ENCODE peak calls at places on chromosomes 2 and 18, in eight cellular contexts. V is A549, Z is upper lobe of right lung, F is pancreas, T is HCT116, U is thoracic aorta, I is astrocyte, N is spleen. B is an unnamed sample. For H3K4me1, the result is how much of the 10 kb centered on the place peaks cover.

GRCh38 chr2:100178085-100178788 is 35.8 kb upstream of the AFF3 start:
- DNase-seq in V (peak), Z (no peak), F (no peak), T (peak), U (no peak), I (peak), N (no peak), B (peak)

GRCh38 chr2:88098558-88098900 is 29.3 kb downstream of the FABP1 start:
- DNase-seq in V (no peak), Z (no peak), F (no peak), T (no peak), U (no peak), I (no peak), N (no peak), B (no peak)

GRCh38 chr2:144520718-144521487 is 984 bp upstream of the ZEB2 start:
- DNase-seq in V (no peak), Z (no peak), F (no peak), T (no peak), U (no peak), I (no peak), N (no peak), B (no peak)

GRCh38 chr2:26900831-26901321 is 52.9 kb downstream of the DPYSL5 start:
- DNase-seq in V (no peak), Z (no peak), F (no peak), T (no peak), U (no peak), I (no peak), N (no peak), B (no peak)

GRCh38 chr18:79553154-79553553 is 126.4 kb upstream of the CTDP1 start:
- DNase-seq in V (no peak), Z (peak), F (no peak), T (no peak), U (no peak), I (no peak), N (no peak), B (no peak)

GRCh38 chr2:74219846-74220486 is 21.6 kb downstream of the MTHFD2 start:
- DNase-seq in V (no peak), Z (no peak), F (no peak), T (no peak), U (no peak), I (no peak), N (no peak), B (no peak)

GRCh38 chr2:111643761-111644160 is 240.2 kb downstream of the ANAPC1 start:
- DNase-seq in V (no peak), Z (no peak), F (no peak), T (no peak), U (no peak), I (no peak), N (no peak), B (no peak)

GRCh38 chr2:237662671-237663093 is 35.3 kb downstream of the LRRFIP1 start:
- DNase-seq in V (no peak), Z (peak), F (peak), T (peak), U (peak), I (peak), N (peak), B (peak)

GRCh38 chr18:6370410-6370809 is 44.3 kb downstream of the L3MBTL4 start:
- DNase-seq in V (no peak), Z (no peak), F (no peak), T (no peak), U (no peak), I (no peak), N (no peak), B (no peak)

GRCh38 chr2:200345917-200346316 is 39.4 kb downstream of the SPATS2L start:
- DNase-seq in V (no peak), Z (no peak), F (no peak), T (no peak), U (no peak), I (no peak), N (no peak), B (no peak)

GRCh38 chr2:177306550-177306949 is 42.0 kb upstream of the NFE2L2 start:
- DNase-seq in V (no peak), Z (no peak), F (no peak), T (no peak), U (no peak), I (no peak), N (no peak), B (no peak)

GRCh38 chr2:36410681-36411080 is 55.1 kb downstream of the CRIM1 start:
- DNase-seq in V (no peak), Z (no peak), F (no peak), T (no peak), U (no peak), I (no peak), N (no peak), B (no peak)

GRCh38 chr2:25955036-25955435 is 27.3 kb downstream of the KIF3C start:
- DNase-seq in V (no peak), Z (no peak), F (no peak), T (no peak), U (no peak), I (no peak), N (no peak), B (no peak)

GRCh38 chr2:27407798-27408491 is 1.4 kb downstream of the PPM1G start:
- DNase-seq in V (peak), Z (no peak), F (no peak), T (peak), U (no peak), I (peak), N (no peak), B (no peak)

GRCh38 chr18:33755918-33756590 is 178.0 kb downstream of the ASXL3 start:
- DNase-seq in V (peak), Z (no peak), F (no peak), T (no peak), U (no peak), I (peak), N (no peak), B (peak)

GRCh38 chr18:21163647-21164625 is 52.3 kb upstream of the ROCK1 start:
- DNase-seq in V (no peak), Z (no peak), F (no peak), T (no peak), U (no peak), I (peak), N (no peak), B (peak)

GRCh38 chr18:2102022-2102421 is 469.3 kb downstream of the METTL4 start:
- DNase-seq in V (no peak), Z (no peak), F (no peak), T (no peak), U (no peak), I (no peak), N (no peak), B (no peak)

GRCh38 chr2:210955591-210955990 is 399.2 kb downstream of the CPS1 start:
- DNase-seq in V (no peak), Z (no peak), F (no peak), T (peak), U (no peak), I (peak), N (no peak), B (peak)

GRCh38 chr2:229849073-229849472 is 72.7 kb downstream of the TRIP12 start:
- DNase-seq in V (no peak), Z (no peak), F (no peak), T (no peak), U (no peak), I (no peak), N (no peak), B (no peak)

GRCh38 chr2:11775384-11775783 is 29.0 kb downstream of the LPIN1 start:
- DNase-seq in V (no peak), Z (no peak), F (no peak), T (no peak), U (no peak), I (peak), N (no peak), B (no peak)

GRCh38 chr2:144659731-144660275 is 139.9 kb upstream of the ZEB2 start:
- DNase-seq in V (no peak), Z (peak), F (no peak), T (peak), U (peak), I (peak), N (no peak), B (peak)

GRCh38 chr2:128638741-128639477 is 320.2 kb upstream of the HS6ST1 start:
- DNase-seq in V (no peak), Z (no peak), F (peak), T (no peak), U (no peak), I (no peak), N (peak), B (no peak)

GRCh38 chr2:149098722-149099121 is 60.2 kb downstream of the LYPD6B start:
- DNase-seq in V (no peak), Z (no peak), F (no peak), T (no peak), U (no peak), I (peak), N (no peak), B (no peak)

GRCh38 chr18:11902522-11903292 is 5.4 kb downstream of the MPPE1 start:
- DNase-seq in V (no peak), Z (no peak), F (no peak), T (no peak), U (no peak), I (peak), N (no peak), B (no peak)

GRCh38 chr2:241975593-241976284 is 106.2 kb downstream of the RTP5 start:
- DNase-seq in V (no peak), Z (no peak), F (no peak), T (no peak), U (no peak), I (no peak), N (peak), B (no peak)

GRCh38 chr18:77967791-77968190 is 718.1 kb downstream of the GALR1 start:
- DNase-seq in V (no peak), Z (no peak), F (no peak), T (no peak), U (no peak), I (no peak), N (no peak), B (no peak)

GRCh38 chr2:138391956-138392355 is 109.6 kb upstream of the SPOPL start:
- DNase-seq in V (no peak), Z (no peak), F (no peak), T (no peak), U (no peak), I (peak), N (no peak), B (peak)

GRCh38 chr2:128438586-128438985 is 119.9 kb upstream of the HS6ST1 start:
- DNase-seq in V (no peak), Z (peak), F (peak), T (no peak), U (no peak), I (no peak), N (no peak), B (no peak)

GRCh38 chr18:57434536-57435494 is at the start of gene ONECUT2:
- DNase-seq in V (peak), Z (peak), F (peak), T (peak), U (peak), I (peak), N (peak), B (peak)

GRCh38 chr18:6798896-6799295 is 69.4 kb downstream of the ARHGAP28 start:
- DNase-seq in V (no peak), Z (no peak), F (no peak), T (no peak), U (no peak), I (no peak), N (no peak), B (no peak)

GRCh38 chr2:220320326-220320725 is 692.9 kb downstream of the SLC4A3 start:
- DNase-seq in V (no peak), Z (no peak), F (no peak), T (no peak), U (no peak), I (no peak), N (no peak), B (no peak)

GRCh38 chr2:1644427-1644826 is 99.9 kb downstream of the PXDN start:
- DNase-seq in V (no peak), Z (no peak), F (no peak), T (no peak), U (no peak), I (no peak), N (no peak), B (no peak)

GRCh38 chr2:84417453-84417852 is 41.6 kb downstream of the SUCLG1 start:
- DNase-seq in V (no peak), Z (no peak), F (no peak), T (no peak), U (no peak), I (peak), N (no peak), B (peak)
- H3K27ac ChIP-seq in V (no peak), Z (no peak), F (no peak), T (no peak), U (no peak), I (no peak), N (no peak), B (no peak)

DNA sequence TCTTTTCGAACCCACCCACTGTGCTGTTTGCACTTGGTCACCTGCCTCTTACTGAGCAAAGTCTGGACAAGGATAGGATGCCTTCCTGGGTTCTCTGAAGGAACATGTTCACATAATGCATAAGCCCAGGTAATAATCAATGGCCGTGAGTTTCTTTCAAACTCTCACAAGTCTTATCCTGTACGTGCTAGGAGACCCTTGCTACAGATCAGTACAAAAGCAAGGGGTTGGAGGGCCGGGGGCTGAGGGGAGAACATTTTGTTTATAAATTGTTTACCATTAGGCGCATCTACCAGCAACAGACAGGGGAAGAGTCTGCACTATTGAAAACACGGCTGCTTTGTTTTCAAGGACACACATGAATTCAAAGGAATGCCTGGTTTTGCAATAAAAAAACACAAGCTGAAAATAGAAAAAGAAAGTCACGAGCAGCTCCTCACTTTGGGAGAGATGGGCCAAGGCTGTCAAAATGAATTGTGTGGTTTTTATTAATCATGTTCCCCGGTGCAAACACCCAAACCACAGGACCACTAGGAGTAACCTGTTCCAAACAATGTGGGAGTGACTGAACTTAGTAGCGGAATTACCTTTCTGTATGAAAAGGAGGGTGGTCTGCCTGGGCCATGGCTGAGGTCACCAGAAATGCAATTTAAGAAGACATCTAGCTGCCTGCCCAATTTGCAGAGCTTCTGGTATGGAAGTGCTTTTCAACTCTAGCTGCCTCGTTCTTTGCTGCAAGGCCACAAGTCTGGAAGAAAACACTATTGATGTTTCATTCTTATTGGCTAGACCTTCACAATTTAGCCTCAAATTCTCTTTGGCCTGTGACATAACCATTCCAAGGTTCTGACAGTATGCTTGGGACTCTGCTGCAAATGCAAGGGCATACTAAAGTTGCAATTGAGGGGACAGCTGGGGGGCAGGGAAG is 73.5 kb downstream of the CCBE1 start:
- DNase-seq in V (no peak), Z (no peak), F (no peak), T (no peak), U (no peak), I (peak), N (no peak), B (no peak)
- H3K4me1 ChIP-seq in V (under half), Z (under half), F (under half), T (under half), U (under half), I (under half), N (under half), B (under half)

GRCh38 chr2:194096402-194096801 is 1560.6 kb upstream of the SLC39A10 start:
- DNase-seq in V (no peak), Z (no peak), F (no peak), T (no peak), U (no peak), I (no peak), N (no peak), B (no peak)

GRCh38 chr2:194095359-194095758 is 1561.7 kb upstream of the SLC39A10 start:
- DNase-seq in V (no peak), Z (no peak), F (no peak), T (no peak), U (no peak), I (no peak), N (no peak), B (no peak)

GRCh38 chr2:194103941-194104655 is 1552.9 kb upstream of the SLC39A10 start:
- DNase-seq in V (no peak), Z (no peak), F (no peak), T (no peak), U (no peak), I (no peak), N (no peak), B (no peak)

GRCh38 chr2:194104687-194105086 is 1552.3 kb upstream of the SLC39A10 start:
- DNase-seq in V (no peak), Z (no peak), F (no peak), T (no peak), U (no peak), I (no peak), N (no peak), B (no peak)

DNA sequence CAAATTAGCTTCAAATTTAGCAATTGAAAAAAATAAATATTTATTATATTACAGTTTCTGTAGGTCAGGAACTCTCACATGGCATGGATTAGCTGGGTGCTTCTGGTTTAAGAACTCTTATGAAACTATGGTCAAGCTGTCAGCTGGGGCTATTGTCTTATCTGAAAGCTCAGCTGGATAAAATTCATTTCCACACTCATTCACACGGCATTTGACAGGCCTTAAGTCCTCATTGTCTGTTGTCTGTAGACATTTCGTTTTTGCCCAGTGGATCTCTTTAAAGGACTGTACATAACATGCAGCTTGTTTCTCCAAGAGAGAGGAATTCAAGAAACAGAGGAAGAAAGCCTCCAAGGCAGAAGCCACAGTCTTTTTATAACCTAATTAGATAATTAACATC is 1556.8 kb upstream of the SLC39A10 start:
- DNase-seq in V (no peak), Z (no peak), F (no peak), T (no peak), U (no peak), I (no peak), N (no peak), B (no peak)
- TF ChIP-seq CTCF in V (no peak), Z (no peak), F (no peak), T (no peak), U (no peak), I (no peak), N (no peak), B (no peak)

GRCh38 chr2:216698291-216698690 is 2.9 kb upstream of the IGFBP5 start:
- DNase-seq in V (no peak), Z (no peak), F (no peak), T (no peak), U (no peak), I (no peak), N (no peak), B (no peak)
- H3K27ac ChIP-seq in V (no peak), Z (no peak), F (no peak), T (no peak), U (peak), I (no peak), N (peak), B (no peak)

GRCh38 chr2:217935245-217935879 is 67.4 kb downstream of the TNS1 start:
- DNase-seq in V (no peak), Z (no peak), F (peak), T (no peak), U (no peak), I (peak), N (no peak), B (no peak)

GRCh38 chr2:217934321-217935131 is 68.3 kb downstream of the TNS1 start:
- DNase-seq in V (peak), Z (no peak), F (peak), T (no peak), U (no peak), I (peak), N (no peak), B (peak)

GRCh38 chr2:217936952-217937351 is 65.8 kb downstream of the TNS1 start:
- DNase-seq in V (no peak), Z (no peak), F (no peak), T (no peak), U (no peak), I (no peak), N (no peak), B (no peak)

GRCh38 chr2:217937446-217937845 is 65.3 kb downstream of the TNS1 start:
- DNase-seq in V (no peak), Z (peak), F (no peak), T (no peak), U (no peak), I (no peak), N (no peak), B (no peak)

DNA sequence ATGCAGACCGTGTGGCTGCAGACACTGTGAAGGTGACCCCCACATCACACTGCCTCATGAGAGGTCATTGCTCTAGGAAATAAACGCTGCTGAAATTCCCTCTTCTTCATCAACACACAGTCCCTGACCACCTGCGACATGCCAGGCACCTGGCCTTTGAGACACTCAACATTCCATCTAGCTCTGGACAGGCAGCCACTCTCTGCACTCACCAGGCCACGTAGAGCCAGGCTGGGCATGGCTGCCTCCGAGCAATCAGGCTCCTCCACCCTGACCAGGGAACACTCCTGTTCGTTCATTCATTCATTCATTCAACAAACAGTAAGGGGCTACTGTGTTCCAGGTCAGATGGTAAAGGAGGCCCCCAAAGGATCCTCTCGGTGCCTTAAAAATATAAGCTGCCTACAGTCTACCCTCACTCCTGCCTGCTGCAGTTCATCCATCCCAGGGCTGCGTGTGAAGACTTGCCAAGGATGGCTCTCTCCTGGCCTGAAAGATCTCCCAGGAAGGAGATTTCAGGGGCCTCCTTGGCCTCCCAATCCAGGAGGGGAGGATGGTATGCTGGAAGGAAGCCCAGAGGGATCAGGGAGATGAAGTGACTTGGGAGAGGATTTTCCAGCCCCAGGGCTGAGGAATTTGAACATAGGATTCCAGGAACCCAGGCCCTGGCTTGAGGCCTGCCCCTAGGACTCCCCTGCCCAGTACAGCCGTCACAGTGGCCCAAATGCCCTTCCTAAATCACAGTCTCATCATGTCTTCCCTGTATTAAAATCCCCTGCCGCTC is 66.7 kb downstream of the TNS1 start:
- DNase-seq in V (no peak), Z (no peak), F (no peak), T (no peak), U (no peak), I (peak), N (no peak), B (no peak)
- H3K4me1 ChIP-seq in V (half or more), Z (half or more), F (half or more), T (under half), U (under half), I (half or more), N (half or more), B (under half)